ENCODE peak calls at places on chromosome 16, in seven cellular contexts. One of them, this sample, is unnamed.

GRCh38 chr16:67431077-67431804 is at the start of gene HSD11B2:
- DNase-seq in choroid plexus epithelial cell: peak; percentile 36
- DNase-seq in H9: peak; percentile 81
- DNase-seq in psoas muscle: peak; percentile 82
- DNase-seq in glutamatergic neuron: peak; percentile 70
- DNase-seq in GM13977: peak; percentile 75
- DNase-seq in H1: no peak
- DNase-seq in this sample: peak; percentile 42

GRCh38 chr16:4744758-4745569 is 10.6 kb downstream of the DNAAF8 start:
- DNase-seq in choroid plexus epithelial cell: no peak
- DNase-seq in H9: no peak
- DNase-seq in psoas muscle: no peak
- DNase-seq in glutamatergic neuron: no peak
- DNase-seq in GM13977: no peak
- DNase-seq in H1: no peak
- DNase-seq in this sample: no peak

GRCh38 chr16:56625140-56625942 is at the start of gene MT1E:
- DNase-seq in choroid plexus epithelial cell: peak; percentile 87
- DNase-seq in H9: no peak
- DNase-seq in psoas muscle: peak; percentile 89
- DNase-seq in glutamatergic neuron: peak; percentile 60
- DNase-seq in GM13977: no peak
- DNase-seq in H1: no peak
- DNase-seq in this sample: peak; percentile 82

GRCh38 chr16:87550510-87550961 is 51.8 kb upstream of the JPH3 start:
- DNase-seq in choroid plexus epithelial cell: no peak
- DNase-seq in H9: peak; percentile 69
- DNase-seq in psoas muscle: peak; percentile 70
- DNase-seq in glutamatergic neuron: peak; percentile 72
- DNase-seq in GM13977: peak; percentile 83
- DNase-seq in H1: no peak
- DNase-seq in this sample: no peak

GRCh38 chr16:2777231-2777902 is at the start of gene ELOB:
- DNase-seq in choroid plexus epithelial cell: peak; percentile 82
- DNase-seq in H9: peak; percentile 81
- DNase-seq in psoas muscle: peak; percentile 94
- DNase-seq in glutamatergic neuron: peak; percentile 93
- DNase-seq in GM13977: peak; percentile 99
- DNase-seq in H1: no peak
- DNase-seq in this sample: peak; percentile 75

GRCh38 chr16:46729326-46729995 is 18.7 kb downstream of the MYLK3 start:
- DNase-seq in choroid plexus epithelial cell: no peak
- DNase-seq in H9: no peak
- DNase-seq in psoas muscle: no peak
- DNase-seq in glutamatergic neuron: no peak
- DNase-seq in GM13977: no peak
- DNase-seq in H1: no peak
- DNase-seq in this sample: no peak

GRCh38 chr16:85234310-85235235 is 122.3 kb upstream of the CIBAR2 start:
- DNase-seq in choroid plexus epithelial cell: peak; percentile 83
- DNase-seq in H9: peak; percentile 97
- DNase-seq in psoas muscle: peak; percentile 76
- DNase-seq in glutamatergic neuron: peak; percentile 89
- DNase-seq in GM13977: no peak
- DNase-seq in H1: peak; percentile 74
- DNase-seq in this sample: peak; percentile 73

GRCh38 chr16:68526143-68526781 is 12.8 kb upstream of the ZFP90 start:
- DNase-seq in choroid plexus epithelial cell: no peak
- DNase-seq in H9: no peak
- DNase-seq in psoas muscle: no peak
- DNase-seq in glutamatergic neuron: no peak
- DNase-seq in GM13977: no peak
- DNase-seq in H1: no peak
- DNase-seq in this sample: no peak

GRCh38 chr16:88542231-88542630 is 28.0 kb upstream of the ZC3H18 start:
- DNase-seq in choroid plexus epithelial cell: no peak
- DNase-seq in H9: no peak
- DNase-seq in psoas muscle: peak; percentile 29
- DNase-seq in glutamatergic neuron: no peak
- DNase-seq in GM13977: no peak
- DNase-seq in H1: no peak
- DNase-seq in this sample: no peak

GRCh38 chr16:56198755-56199114 is 7.4 kb downstream of the GNAO1 start:
- DNase-seq in choroid plexus epithelial cell: no peak
- DNase-seq in H9: no peak
- DNase-seq in psoas muscle: no peak
- DNase-seq in glutamatergic neuron: no peak
- DNase-seq in GM13977: no peak
- DNase-seq in H1: no peak
- DNase-seq in this sample: no peak

GRCh38 chr16:50265260-50265659 is 1.1 kb upstream of the ADCY7 start:
- DNase-seq in choroid plexus epithelial cell: no peak
- DNase-seq in H9: no peak
- DNase-seq in psoas muscle: peak; percentile 48
- DNase-seq in glutamatergic neuron: no peak
- DNase-seq in GM13977: no peak
- DNase-seq in H1: no peak
- DNase-seq in this sample: no peak

GRCh38 chr16:83714286-83714685 is 93.5 kb upstream of the HSBP1 start:
- DNase-seq in choroid plexus epithelial cell: no peak
- DNase-seq in H9: no peak
- DNase-seq in psoas muscle: no peak
- DNase-seq in glutamatergic neuron: no peak
- DNase-seq in GM13977: no peak
- DNase-seq in H1: no peak
- DNase-seq in this sample: no peak

GRCh38 chr16:17633146-17633966 is 162.6 kb upstream of the XYLT1 start:
- DNase-seq in choroid plexus epithelial cell: no peak
- DNase-seq in H9: no peak
- DNase-seq in psoas muscle: no peak
- DNase-seq in glutamatergic neuron: no peak
- DNase-seq in GM13977: no peak
- DNase-seq in H1: no peak
- DNase-seq in this sample: no peak

GRCh38 chr16:59698341-59698979 is 964.3 kb upstream of the GOT2 start:
- DNase-seq in choroid plexus epithelial cell: peak; percentile 88
- DNase-seq in H9: no peak
- DNase-seq in psoas muscle: no peak
- DNase-seq in glutamatergic neuron: no peak
- DNase-seq in GM13977: no peak
- DNase-seq in H1: no peak
- DNase-seq in this sample: peak; percentile 10

GRCh38 chr16:77437859-77438258 is 3.0 kb upstream of the ADAMTS18 start:
- DNase-seq in choroid plexus epithelial cell: peak; percentile 74
- DNase-seq in H9: no peak
- DNase-seq in psoas muscle: no peak
- DNase-seq in glutamatergic neuron: no peak
- DNase-seq in GM13977: no peak
- DNase-seq in H1: no peak
- DNase-seq in this sample: peak; percentile 33

GRCh38 chr16:30948956-30949654 is at the start of gene ORAI3:
- DNase-seq in choroid plexus epithelial cell: peak; percentile 70
- DNase-seq in H9: peak; percentile 77
- DNase-seq in psoas muscle: peak; percentile 88
- DNase-seq in glutamatergic neuron: peak; percentile 68
- DNase-seq in GM13977: peak; percentile 88
- DNase-seq in H1: no peak
- DNase-seq in this sample: peak; percentile 66

GRCh38 chr16:15876503-15876902 is 11.9 kb downstream of the CEP20 start:
- DNase-seq in choroid plexus epithelial cell: no peak
- DNase-seq in H9: no peak
- DNase-seq in psoas muscle: no peak
- DNase-seq in glutamatergic neuron: no peak
- DNase-seq in GM13977: no peak
- DNase-seq in H1: no peak
- DNase-seq in this sample: no peak

GRCh38 chr16:86103320-86103719 is 204.4 kb downstream of the IRF8 start:
- DNase-seq in choroid plexus epithelial cell: no peak
- DNase-seq in H9: no peak
- DNase-seq in psoas muscle: no peak
- DNase-seq in glutamatergic neuron: no peak
- DNase-seq in GM13977: no peak
- DNase-seq in H1: no peak
- DNase-seq in this sample: no peak

GRCh38 chr16:74607967-74608356 is 1.0 kb upstream of the GLG1 start:
- DNase-seq in choroid plexus epithelial cell: peak; percentile 58
- DNase-seq in H9: peak; percentile 63
- DNase-seq in psoas muscle: peak; percentile 52
- DNase-seq in glutamatergic neuron: no peak
- DNase-seq in GM13977: no peak
- DNase-seq in H1: no peak
- DNase-seq in this sample: no peak

GRCh38 chr16:27174007-27174406 is 29.3 kb upstream of the KDM8 start:
- DNase-seq in choroid plexus epithelial cell: no peak
- DNase-seq in H9: no peak
- DNase-seq in psoas muscle: no peak
- DNase-seq in glutamatergic neuron: no peak
- DNase-seq in GM13977: no peak
- DNase-seq in H1: no peak
- DNase-seq in this sample: no peak

GRCh38 chr16:73048292-73049050 is 543 bp upstream of the ZFHX3 start:
- DNase-seq in choroid plexus epithelial cell: no peak
- DNase-seq in H9: no peak
- DNase-seq in psoas muscle: peak; percentile 86
- DNase-seq in glutamatergic neuron: peak; percentile 59
- DNase-seq in GM13977: no peak
- DNase-seq in H1: no peak
- DNase-seq in this sample: peak; percentile 22

GRCh38 chr16:73047221-73047535 is 750 bp downstream of the ZFHX3 start:
- DNase-seq in choroid plexus epithelial cell: peak; percentile 46
- DNase-seq in H9: no peak
- DNase-seq in psoas muscle: no peak
- DNase-seq in glutamatergic neuron: no peak
- DNase-seq in GM13977: no peak
- DNase-seq in H1: no peak
- DNase-seq in this sample: peak; percentile 58

GRCh38 chr16:73046484-73047214 is 1.3 kb downstream of the ZFHX3 start:
- DNase-seq in choroid plexus epithelial cell: no peak
- DNase-seq in H9: no peak
- DNase-seq in psoas muscle: no peak
- DNase-seq in glutamatergic neuron: no peak
- DNase-seq in GM13977: no peak
- DNase-seq in H1: no peak
- DNase-seq in this sample: no peak

GRCh38 chr16:73049051-73049910 is 1.4 kb upstream of the ZFHX3 start:
- DNase-seq in choroid plexus epithelial cell: no peak
- DNase-seq in H9: no peak
- DNase-seq in psoas muscle: peak; percentile 69
- DNase-seq in glutamatergic neuron: no peak
- DNase-seq in GM13977: no peak
- DNase-seq in H1: no peak
- DNase-seq in this sample: no peak

GRCh38 chr16:73047536-73048291 is at the start of gene ZFHX3:
- DNase-seq in choroid plexus epithelial cell: peak; percentile 55
- DNase-seq in H9: peak; percentile 83
- DNase-seq in psoas muscle: peak; percentile 92
- DNase-seq in glutamatergic neuron: peak; percentile 70
- DNase-seq in GM13977: peak; percentile 84
- DNase-seq in H1: no peak
- DNase-seq in this sample: peak; percentile 55
- TF ChIP-seq CTCF in choroid plexus epithelial cell: peak; percentile 25
- TF ChIP-seq CTCF in H9: no peak
- TF ChIP-seq CTCF in psoas muscle: no peak
- TF ChIP-seq CTCF in glutamatergic neuron: no peak
- TF ChIP-seq CTCF in GM13977: peak; percentile 58
- TF ChIP-seq CTCF in H1: no peak
- TF ChIP-seq CTCF in this sample: no peak

GRCh38 chr16:66346221-66346620 is 20.3 kb upstream of the CDH5 start:
- DNase-seq in choroid plexus epithelial cell: no peak
- DNase-seq in H9: no peak
- DNase-seq in psoas muscle: no peak
- DNase-seq in glutamatergic neuron: no peak
- DNase-seq in GM13977: no peak
- DNase-seq in H1: no peak
- DNase-seq in this sample: no peak
- TF ChIP-seq CTCF in choroid plexus epithelial cell: no peak
- TF ChIP-seq CTCF in H9: no peak
- TF ChIP-seq CTCF in psoas muscle: no peak
- TF ChIP-seq CTCF in glutamatergic neuron: no peak
- TF ChIP-seq CTCF in GM13977: no peak
- TF ChIP-seq CTCF in H1: no peak
- TF ChIP-seq CTCF in this sample: no peak

DNA sequence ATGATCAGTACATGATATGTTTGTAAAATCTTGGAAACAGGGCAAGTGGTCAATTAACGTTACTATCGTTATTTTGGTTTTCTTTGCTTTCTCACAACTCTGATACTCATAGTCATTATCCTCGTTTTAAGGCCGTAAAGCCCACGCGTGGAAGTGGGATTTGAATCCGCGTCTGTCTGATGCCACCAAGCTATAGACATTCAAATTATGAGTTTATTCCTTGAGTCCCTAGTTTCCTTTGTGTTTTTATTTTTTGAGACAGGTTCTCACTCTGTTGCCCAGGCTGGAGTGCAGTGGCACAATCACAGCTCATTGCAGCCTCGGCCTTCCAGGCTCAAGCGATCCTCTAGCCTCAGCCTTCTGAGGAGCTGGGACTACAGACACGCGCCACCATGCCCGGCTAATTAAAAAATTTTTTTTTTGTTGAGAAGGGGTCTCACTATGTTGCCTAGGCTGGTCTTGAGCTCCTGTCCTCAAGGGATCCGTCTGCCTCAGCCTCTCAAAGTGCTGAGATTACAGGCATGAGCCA is 1.0 kb downstream of the DCTN5 start:
- DNase-seq in choroid plexus epithelial cell: no peak
- DNase-seq in H9: no peak
- DNase-seq in psoas muscle: no peak
- DNase-seq in glutamatergic neuron: no peak
- DNase-seq in GM13977: no peak
- DNase-seq in H1: no peak
- DNase-seq in this sample: no peak
- TF ChIP-seq CTCF in choroid plexus epithelial cell: no peak
- TF ChIP-seq CTCF in H9: no peak
- TF ChIP-seq CTCF in psoas muscle: no peak
- TF ChIP-seq CTCF in glutamatergic neuron: no peak
- TF ChIP-seq CTCF in GM13977: no peak
- TF ChIP-seq CTCF in H1: no peak
- TF ChIP-seq CTCF in this sample: no peak

GRCh38 chr16:21265104-21265825 is 12.8 kb downstream of the CRYM start:
- DNase-seq in choroid plexus epithelial cell: no peak
- DNase-seq in H9: no peak
- DNase-seq in psoas muscle: peak; percentile 64
- DNase-seq in glutamatergic neuron: no peak
- DNase-seq in GM13977: no peak
- DNase-seq in H1: no peak
- DNase-seq in this sample: no peak

GRCh38 chr16:21262779-21263639 is 15.1 kb downstream of the CRYM start:
- DNase-seq in choroid plexus epithelial cell: no peak
- DNase-seq in H9: no peak
- DNase-seq in psoas muscle: no peak
- DNase-seq in glutamatergic neuron: no peak
- DNase-seq in GM13977: no peak
- DNase-seq in H1: no peak
- DNase-seq in this sample: no peak

GRCh38 chr16:21264226-21265036 is 13.7 kb downstream of the CRYM start:
- DNase-seq in choroid plexus epithelial cell: no peak
- DNase-seq in H9: no peak
- DNase-seq in psoas muscle: peak; percentile 56
- DNase-seq in glutamatergic neuron: no peak
- DNase-seq in GM13977: no peak
- DNase-seq in H1: no peak
- DNase-seq in this sample: no peak

GRCh38 chr16:21260870-21261791 is 17.0 kb downstream of the CRYM start:
- DNase-seq in choroid plexus epithelial cell: peak; percentile 71
- DNase-seq in H9: no peak
- DNase-seq in psoas muscle: no peak
- DNase-seq in glutamatergic neuron: no peak
- DNase-seq in GM13977: no peak
- DNase-seq in H1: no peak
- DNase-seq in this sample: peak; percentile 57

GRCh38 chr16:21263640-21264211 is 14.4 kb downstream of the CRYM start:
- DNase-seq in choroid plexus epithelial cell: no peak
- DNase-seq in H9: no peak
- DNase-seq in psoas muscle: no peak
- DNase-seq in glutamatergic neuron: no peak
- DNase-seq in GM13977: peak; percentile 42
- DNase-seq in H1: no peak
- DNase-seq in this sample: no peak
- TF ChIP-seq CTCF in choroid plexus epithelial cell: no peak
- TF ChIP-seq CTCF in H9: no peak
- TF ChIP-seq CTCF in psoas muscle: no peak
- TF ChIP-seq CTCF in glutamatergic neuron: no peak
- TF ChIP-seq CTCF in GM13977: no peak
- TF ChIP-seq CTCF in H1: no peak
- TF ChIP-seq CTCF in this sample: no peak

This sample was measured in fibroblast of pulmonary artery.